ENCODE peak calls at places on chromosomes 1 and 21, in nine cellular contexts. One of them, this sample, is unnamed.

GRCh38 chr1:237671262-237671661 is 219.5 kb downstream of the ZP4 start:
- DNase-seq in astrocyte of the cerebellum: no peak
- DNase-seq in tibial nerve: no peak
- DNase-seq in heart left ventricle: no peak
- DNase-seq in coronary artery: no peak
- DNase-seq in GM10248: no peak
- DNase-seq in fibroblast of pulmonary artery: no peak
- DNase-seq in uterus: no peak
- DNase-seq in Panc1: no peak
- DNase-seq in this sample: no peak

GRCh38 chr1:59242345-59242744 is 54.5 kb upstream of the FGGY start:
- DNase-seq in astrocyte of the cerebellum: no peak
- DNase-seq in tibial nerve: no peak
- DNase-seq in heart left ventricle: no peak
- DNase-seq in coronary artery: no peak
- DNase-seq in GM10248: no peak
- DNase-seq in fibroblast of pulmonary artery: no peak
- DNase-seq in uterus: peak
- DNase-seq in Panc1: no peak
- DNase-seq in this sample: no peak

GRCh38 chr1:147177611-147178370 is 5.5 kb upstream of the PRKAB2 start:
- DNase-seq in astrocyte of the cerebellum: peak
- DNase-seq in tibial nerve: no peak
- DNase-seq in heart left ventricle: peak
- DNase-seq in coronary artery: no peak
- DNase-seq in GM10248: no peak
- DNase-seq in fibroblast of pulmonary artery: peak
- DNase-seq in uterus: no peak
- DNase-seq in Panc1: no peak
- DNase-seq in this sample: no peak

GRCh38 chr1:4600615-4601460 is 53.6 kb upstream of the AJAP1 start:
- DNase-seq in astrocyte of the cerebellum: no peak
- DNase-seq in tibial nerve: no peak
- DNase-seq in heart left ventricle: no peak
- DNase-seq in coronary artery: peak
- DNase-seq in GM10248: no peak
- DNase-seq in fibroblast of pulmonary artery: no peak
- DNase-seq in uterus: no peak
- DNase-seq in Panc1: no peak
- DNase-seq in this sample: no peak

GRCh38 chr1:24085546-24085945 is 26.4 kb downstream of the MYOM3 start:
- DNase-seq in astrocyte of the cerebellum: peak
- DNase-seq in tibial nerve: no peak
- DNase-seq in heart left ventricle: no peak
- DNase-seq in coronary artery: no peak
- DNase-seq in GM10248: no peak
- DNase-seq in fibroblast of pulmonary artery: no peak
- DNase-seq in uterus: no peak
- DNase-seq in Panc1: no peak
- DNase-seq in this sample: no peak

GRCh38 chr1:89112871-89113613 is 12.9 kb downstream of the GBP2 start:
- DNase-seq in astrocyte of the cerebellum: no peak
- DNase-seq in tibial nerve: no peak
- DNase-seq in heart left ventricle: no peak
- DNase-seq in coronary artery: no peak
- DNase-seq in GM10248: no peak
- DNase-seq in fibroblast of pulmonary artery: no peak
- DNase-seq in uterus: no peak
- DNase-seq in Panc1: no peak
- DNase-seq in this sample: no peak

GRCh38 chr1:1665815-1666251 is 7.0 kb upstream of the CDK11B start:
- DNase-seq in astrocyte of the cerebellum: no peak
- DNase-seq in tibial nerve: no peak
- DNase-seq in heart left ventricle: no peak
- DNase-seq in coronary artery: no peak
- DNase-seq in GM10248: peak
- DNase-seq in fibroblast of pulmonary artery: no peak
- DNase-seq in uterus: no peak
- DNase-seq in Panc1: no peak
- DNase-seq in this sample: no peak

GRCh38 chr1:33382651-33383415 is 48.1 kb downstream of the PHC2 start:
- DNase-seq in astrocyte of the cerebellum: no peak
- DNase-seq in tibial nerve: no peak
- DNase-seq in heart left ventricle: no peak
- DNase-seq in coronary artery: no peak
- DNase-seq in GM10248: no peak
- DNase-seq in fibroblast of pulmonary artery: no peak
- DNase-seq in uterus: no peak
- DNase-seq in Panc1: no peak
- DNase-seq in this sample: no peak

GRCh38 chr1:242435200-242435599 is 89.3 kb downstream of the PLD5 start:
- DNase-seq in astrocyte of the cerebellum: no peak
- DNase-seq in tibial nerve: no peak
- DNase-seq in heart left ventricle: no peak
- DNase-seq in coronary artery: no peak
- DNase-seq in GM10248: no peak
- DNase-seq in fibroblast of pulmonary artery: no peak
- DNase-seq in uterus: no peak
- DNase-seq in Panc1: no peak
- DNase-seq in this sample: no peak

GRCh38 chr1:64295566-64295965 is 92.1 kb downstream of the UBE2U start:
- DNase-seq in astrocyte of the cerebellum: peak
- DNase-seq in tibial nerve: no peak
- DNase-seq in heart left ventricle: no peak
- DNase-seq in coronary artery: no peak
- DNase-seq in GM10248: no peak
- DNase-seq in fibroblast of pulmonary artery: no peak
- DNase-seq in uterus: no peak
- DNase-seq in Panc1: no peak
- DNase-seq in this sample: no peak

GRCh38 chr1:79380078-79380477 is 373.5 kb upstream of the ADGRL4 start:
- DNase-seq in astrocyte of the cerebellum: no peak
- DNase-seq in tibial nerve: no peak
- DNase-seq in heart left ventricle: no peak
- DNase-seq in coronary artery: no peak
- DNase-seq in GM10248: no peak
- DNase-seq in fibroblast of pulmonary artery: no peak
- DNase-seq in uterus: no peak
- DNase-seq in Panc1: no peak
- DNase-seq in this sample: no peak

GRCh38 chr1:32898056-32898455 is 3.1 kb downstream of the TMEM54 start:
- DNase-seq in astrocyte of the cerebellum: no peak
- DNase-seq in tibial nerve: no peak
- DNase-seq in heart left ventricle: no peak
- DNase-seq in coronary artery: no peak
- DNase-seq in GM10248: no peak
- DNase-seq in fibroblast of pulmonary artery: no peak
- DNase-seq in uterus: no peak
- DNase-seq in Panc1: no peak
- DNase-seq in this sample: no peak

GRCh38 chr21:31921079-31921478 is 48.3 kb downstream of the HUNK start:
- DNase-seq in astrocyte of the cerebellum: no peak
- DNase-seq in tibial nerve: no peak
- DNase-seq in heart left ventricle: no peak
- DNase-seq in coronary artery: no peak
- DNase-seq in GM10248: no peak
- DNase-seq in fibroblast of pulmonary artery: no peak
- DNase-seq in uterus: no peak
- DNase-seq in Panc1: no peak
- DNase-seq in this sample: no peak

GRCh38 chr21:33383056-33383888 is 19.9 kb upstream of the IFNGR2 start:
- DNase-seq in astrocyte of the cerebellum: no peak
- DNase-seq in tibial nerve: no peak
- DNase-seq in heart left ventricle: peak
- DNase-seq in coronary artery: peak
- DNase-seq in GM10248: peak
- DNase-seq in fibroblast of pulmonary artery: peak
- DNase-seq in uterus: peak
- DNase-seq in Panc1: no peak
- DNase-seq in this sample: peak

GRCh38 chr1:230768903-230769570 is 21.8 kb downstream of the CAPN9 start:
- DNase-seq in astrocyte of the cerebellum: no peak
- DNase-seq in tibial nerve: no peak
- DNase-seq in heart left ventricle: no peak
- DNase-seq in coronary artery: no peak
- DNase-seq in GM10248: no peak
- DNase-seq in fibroblast of pulmonary artery: peak
- DNase-seq in uterus: no peak
- DNase-seq in Panc1: no peak
- DNase-seq in this sample: no peak

GRCh38 chr1:19703280-19703679 is 38.6 kb downstream of the HTR6 start:
- DNase-seq in astrocyte of the cerebellum: no peak
- DNase-seq in tibial nerve: no peak
- DNase-seq in heart left ventricle: no peak
- DNase-seq in coronary artery: no peak
- DNase-seq in GM10248: no peak
- DNase-seq in fibroblast of pulmonary artery: no peak
- DNase-seq in uterus: no peak
- DNase-seq in Panc1: no peak
- DNase-seq in this sample: no peak

GRCh38 chr1:2351723-2352122 is 39.6 kb downstream of the MORN1 start:
- DNase-seq in astrocyte of the cerebellum: no peak
- DNase-seq in tibial nerve: no peak
- DNase-seq in heart left ventricle: no peak
- DNase-seq in coronary artery: no peak
- DNase-seq in GM10248: no peak
- DNase-seq in fibroblast of pulmonary artery: no peak
- DNase-seq in uterus: no peak
- DNase-seq in Panc1: no peak
- DNase-seq in this sample: no peak

GRCh38 chr1:101388904-101389546 is 152.2 kb downstream of the S1PR1 start:
- DNase-seq in astrocyte of the cerebellum: no peak
- DNase-seq in tibial nerve: no peak
- DNase-seq in heart left ventricle: no peak
- DNase-seq in coronary artery: no peak
- DNase-seq in GM10248: peak
- DNase-seq in fibroblast of pulmonary artery: peak
- DNase-seq in uterus: no peak
- DNase-seq in Panc1: no peak
- DNase-seq in this sample: no peak

GRCh38 chr21:36695283-36695634 is 3.7 kb upstream of the SIM2 start:
- DNase-seq in astrocyte of the cerebellum: no peak
- DNase-seq in tibial nerve: no peak
- DNase-seq in heart left ventricle: no peak
- DNase-seq in coronary artery: no peak
- DNase-seq in GM10248: no peak
- DNase-seq in fibroblast of pulmonary artery: no peak
- DNase-seq in uterus: no peak
- DNase-seq in Panc1: no peak
- DNase-seq in this sample: no peak

GRCh38 chr1:230994860-230995259 is 16.0 kb downstream of the ARV1 start:
- DNase-seq in astrocyte of the cerebellum: no peak
- DNase-seq in tibial nerve: no peak
- DNase-seq in heart left ventricle: no peak
- DNase-seq in coronary artery: no peak
- DNase-seq in GM10248: no peak
- DNase-seq in fibroblast of pulmonary artery: no peak
- DNase-seq in uterus: no peak
- DNase-seq in Panc1: no peak
- DNase-seq in this sample: no peak

GRCh38 chr1:62196091-62196690 is 1.5 kb downstream of the L1TD1 start:
- DNase-seq in astrocyte of the cerebellum: no peak
- DNase-seq in tibial nerve: no peak
- DNase-seq in heart left ventricle: no peak
- DNase-seq in coronary artery: no peak
- DNase-seq in GM10248: no peak
- DNase-seq in fibroblast of pulmonary artery: no peak
- DNase-seq in uterus: no peak
- DNase-seq in Panc1: no peak
- DNase-seq in this sample: no peak

GRCh38 chr1:2135866-2136265 is 58.7 kb downstream of the FAAP20 start:
- DNase-seq in astrocyte of the cerebellum: no peak
- DNase-seq in tibial nerve: no peak
- DNase-seq in heart left ventricle: peak
- DNase-seq in coronary artery: no peak
- DNase-seq in GM10248: no peak
- DNase-seq in fibroblast of pulmonary artery: no peak
- DNase-seq in uterus: no peak
- DNase-seq in Panc1: no peak
- DNase-seq in this sample: no peak

GRCh38 chr1:147567594-147568381 is 26.5 kb downstream of the BCL9 start:
- DNase-seq in astrocyte of the cerebellum: no peak
- DNase-seq in tibial nerve: no peak
- DNase-seq in heart left ventricle: no peak
- DNase-seq in coronary artery: no peak
- DNase-seq in GM10248: no peak
- DNase-seq in fibroblast of pulmonary artery: no peak
- DNase-seq in uterus: no peak
- DNase-seq in Panc1: no peak
- DNase-seq in this sample: no peak

GRCh38 chr1:197526736-197527371 is 248.4 kb downstream of the DENND1B start:
- DNase-seq in astrocyte of the cerebellum: peak
- DNase-seq in tibial nerve: no peak
- DNase-seq in heart left ventricle: no peak
- DNase-seq in coronary artery: no peak
- DNase-seq in GM10248: peak
- DNase-seq in fibroblast of pulmonary artery: peak
- DNase-seq in uterus: no peak
- DNase-seq in Panc1: no peak
- DNase-seq in this sample: no peak
- TF ChIP-seq CTCF in astrocyte of the cerebellum: no peak
- TF ChIP-seq CTCF in tibial nerve: peak
- TF ChIP-seq CTCF in heart left ventricle: peak
- TF ChIP-seq CTCF in coronary artery: peak
- TF ChIP-seq CTCF in GM10248: peak
- TF ChIP-seq CTCF in fibroblast of pulmonary artery: peak
- TF ChIP-seq CTCF in uterus: peak
- TF ChIP-seq CTCF in Panc1: peak
- TF ChIP-seq CTCF in this sample: peak

GRCh38 chr1:51936531-51936930 is 54.0 kb downstream of the RAB3B start:
- DNase-seq in astrocyte of the cerebellum: no peak
- DNase-seq in tibial nerve: no peak
- DNase-seq in heart left ventricle: no peak
- DNase-seq in coronary artery: no peak
- DNase-seq in GM10248: no peak
- DNase-seq in fibroblast of pulmonary artery: no peak
- DNase-seq in uterus: no peak
- DNase-seq in Panc1: no peak
- DNase-seq in this sample: no peak
- TF ChIP-seq CTCF in astrocyte of the cerebellum: peak
- TF ChIP-seq CTCF in tibial nerve: no peak
- TF ChIP-seq CTCF in heart left ventricle: no peak
- TF ChIP-seq CTCF in coronary artery: no peak
- TF ChIP-seq CTCF in GM10248: no peak
- TF ChIP-seq CTCF in fibroblast of pulmonary artery: peak
- TF ChIP-seq CTCF in uterus: no peak
- TF ChIP-seq CTCF in Panc1: peak
- TF ChIP-seq CTCF in this sample: no peak

GRCh38 chr1:221174598-221174997 is 295.4 kb downstream of the HLX start:
- DNase-seq in astrocyte of the cerebellum: no peak
- DNase-seq in tibial nerve: no peak
- DNase-seq in heart left ventricle: peak
- DNase-seq in coronary artery: no peak
- DNase-seq in GM10248: no peak
- DNase-seq in fibroblast of pulmonary artery: peak
- DNase-seq in uterus: no peak
- DNase-seq in Panc1: no peak
- DNase-seq in this sample: no peak
- TF ChIP-seq CTCF in astrocyte of the cerebellum: no peak
- TF ChIP-seq CTCF in tibial nerve: no peak
- TF ChIP-seq CTCF in heart left ventricle: peak
- TF ChIP-seq CTCF in coronary artery: no peak
- TF ChIP-seq CTCF in GM10248: no peak
- TF ChIP-seq CTCF in fibroblast of pulmonary artery: no peak
- TF ChIP-seq CTCF in uterus: no peak
- TF ChIP-seq CTCF in Panc1: no peak
- TF ChIP-seq CTCF in this sample: peak

GRCh38 chr1:81471255-81471654 is 329.5 kb upstream of the ADGRL2 start:
- DNase-seq in astrocyte of the cerebellum: no peak
- DNase-seq in tibial nerve: no peak
- DNase-seq in heart left ventricle: no peak
- DNase-seq in coronary artery: no peak
- DNase-seq in GM10248: no peak
- DNase-seq in fibroblast of pulmonary artery: no peak
- DNase-seq in uterus: no peak
- DNase-seq in Panc1: no peak
- DNase-seq in this sample: no peak
- TF ChIP-seq CTCF in astrocyte of the cerebellum: no peak
- TF ChIP-seq CTCF in tibial nerve: no peak
- TF ChIP-seq CTCF in heart left ventricle: no peak
- TF ChIP-seq CTCF in coronary artery: no peak
- TF ChIP-seq CTCF in GM10248: no peak
- TF ChIP-seq CTCF in fibroblast of pulmonary artery: no peak
- TF ChIP-seq CTCF in uterus: no peak
- TF ChIP-seq CTCF in Panc1: no peak
- TF ChIP-seq CTCF in this sample: no peak

This sample was measured in epithelial cell of proximal tubule.